ENCODE peak calls at places on chromosomes 3 and 15, in four cellular contexts. One of them, this sample, is unnamed.

GRCh38 chr3:132553811-132554210 is 43.3 kb upstream of the ACKR4 start:
- DNase-seq in psoas muscle: no peak
- DNase-seq in CD4-positive, alpha-beta memory T cell: no peak
- DNase-seq in sigmoid colon: no peak
- DNase-seq in this sample: no peak

GRCh38 chr15:84098604-84099003 is 137.0 kb upstream of the GOLGA6L4 start:
- DNase-seq in psoas muscle: no peak
- DNase-seq in CD4-positive, alpha-beta memory T cell: no peak
- DNase-seq in sigmoid colon: no peak
- DNase-seq in this sample: no peak

GRCh38 chr3:29635888-29636287 is 355.0 kb downstream of the RBMS3 start:
- DNase-seq in CD4-positive, alpha-beta memory T cell: no peak
- DNase-seq in psoas muscle: no peak
- DNase-seq in sigmoid colon: no peak
- DNase-seq in this sample: no peak

GRCh38 chr15:86493884-86494283 is 414.2 kb downstream of the AGBL1 start:
- DNase-seq in CD4-positive, alpha-beta memory T cell: no peak
- DNase-seq in psoas muscle: no peak
- DNase-seq in sigmoid colon: no peak
- DNase-seq in this sample: no peak

GRCh38 chr3:99413504-99413903 is 224.9 kb upstream of the COL8A1 start:
- DNase-seq in sigmoid colon: no peak
- DNase-seq in psoas muscle: no peak
- DNase-seq in CD4-positive, alpha-beta memory T cell: no peak
- DNase-seq in this sample: no peak

GRCh38 chr3:136120373-136121348 is 75.5 kb downstream of the MSL2 start:
- DNase-seq in sigmoid colon: no peak
- DNase-seq in CD4-positive, alpha-beta memory T cell: no peak
- DNase-seq in psoas muscle: no peak
- DNase-seq in this sample: no peak

GRCh38 chr3:141112686-141113255 is 61.6 kb downstream of the SPSB4 start:
- DNase-seq in CD4-positive, alpha-beta memory T cell: no peak
- DNase-seq in sigmoid colon: no peak
- DNase-seq in psoas muscle: no peak
- DNase-seq in this sample: no peak

GRCh38 chr3:134885877-134886621 is 91.0 kb downstream of the EPHB1 start:
- DNase-seq in CD4-positive, alpha-beta memory T cell: no peak
- DNase-seq in psoas muscle: no peak
- DNase-seq in sigmoid colon: no peak
- DNase-seq in this sample: no peak

GRCh38 chr15:95972136-95972553 is 358.4 kb upstream of the NR2F2 start:
- DNase-seq in sigmoid colon: no peak
- DNase-seq in CD4-positive, alpha-beta memory T cell: no peak
- DNase-seq in psoas muscle: no peak
- DNase-seq in this sample: no peak

GRCh38 chr3:13715961-13716360 is 163.9 kb downstream of the WNT7A start:
- DNase-seq in CD4-positive, alpha-beta memory T cell: no peak
- DNase-seq in sigmoid colon: peak; percentile 38
- DNase-seq in psoas muscle: no peak
- DNase-seq in this sample: no peak

GRCh38 chr15:40936709-40937666 is 7.8 kb downstream of the DLL4 start:
- DNase-seq in sigmoid colon: no peak
- DNase-seq in CD4-positive, alpha-beta memory T cell: no peak
- DNase-seq in psoas muscle: no peak
- DNase-seq in this sample: no peak

GRCh38 chr15:100869151-100869999 is 10.3 kb upstream of the ALDH1A3 start:
- DNase-seq in psoas muscle: no peak
- DNase-seq in sigmoid colon: no peak
- DNase-seq in CD4-positive, alpha-beta memory T cell: no peak
- DNase-seq in this sample: no peak

GRCh38 chr15:41689834-41690233 is 29.6 kb downstream of the MGA start:
- DNase-seq in psoas muscle: no peak
- DNase-seq in sigmoid colon: no peak
- DNase-seq in CD4-positive, alpha-beta memory T cell: no peak
- DNase-seq in this sample: no peak

GRCh38 chr3:42667096-42667522 is 13.6 kb downstream of the ZBTB47 start:
- DNase-seq in psoas muscle: peak; percentile 27
- DNase-seq in CD4-positive, alpha-beta memory T cell: no peak
- DNase-seq in sigmoid colon: peak; percentile 71
- DNase-seq in this sample: no peak

GRCh38 chr3:43957553-43957952 is 266.8 kb downstream of the ABHD5 start:
- DNase-seq in sigmoid colon: no peak
- DNase-seq in psoas muscle: no peak
- DNase-seq in CD4-positive, alpha-beta memory T cell: no peak
- DNase-seq in this sample: no peak

GRCh38 chr3:126986001-126986400 is 3.1 kb downstream of the PLXNA1 start:
- DNase-seq in CD4-positive, alpha-beta memory T cell: no peak
- DNase-seq in psoas muscle: no peak
- DNase-seq in sigmoid colon: no peak
- DNase-seq in this sample: no peak

GRCh38 chr3:194685723-194686413 is at the start of gene FAM43A:
- DNase-seq in psoas muscle: peak; percentile 94
- DNase-seq in sigmoid colon: peak; percentile 98
- DNase-seq in CD4-positive, alpha-beta memory T cell: peak; percentile 73
- DNase-seq in this sample: peak; percentile 89

GRCh38 chr3:86913160-86913559 is 77.8 kb downstream of the VGLL3 start:
- DNase-seq in psoas muscle: no peak
- DNase-seq in CD4-positive, alpha-beta memory T cell: no peak
- DNase-seq in sigmoid colon: no peak
- DNase-seq in this sample: no peak

GRCh38 chr15:77819841-77820728 is 187.4 kb upstream of the LINGO1 start:
- DNase-seq in CD4-positive, alpha-beta memory T cell: no peak
- DNase-seq in psoas muscle: no peak
- DNase-seq in sigmoid colon: no peak
- DNase-seq in this sample: no peak
- H3K4me3 ChIP-seq in CD4-positive, alpha-beta memory T cell: no peak overlapping the region
- H3K4me3 ChIP-seq in psoas muscle: peak overlapping the region; percentile 61
- H3K4me3 ChIP-seq in sigmoid colon: peak overlapping the region; percentile 23
- H3K4me3 ChIP-seq in this sample: peak overlapping the region; percentile 39

DNA sequence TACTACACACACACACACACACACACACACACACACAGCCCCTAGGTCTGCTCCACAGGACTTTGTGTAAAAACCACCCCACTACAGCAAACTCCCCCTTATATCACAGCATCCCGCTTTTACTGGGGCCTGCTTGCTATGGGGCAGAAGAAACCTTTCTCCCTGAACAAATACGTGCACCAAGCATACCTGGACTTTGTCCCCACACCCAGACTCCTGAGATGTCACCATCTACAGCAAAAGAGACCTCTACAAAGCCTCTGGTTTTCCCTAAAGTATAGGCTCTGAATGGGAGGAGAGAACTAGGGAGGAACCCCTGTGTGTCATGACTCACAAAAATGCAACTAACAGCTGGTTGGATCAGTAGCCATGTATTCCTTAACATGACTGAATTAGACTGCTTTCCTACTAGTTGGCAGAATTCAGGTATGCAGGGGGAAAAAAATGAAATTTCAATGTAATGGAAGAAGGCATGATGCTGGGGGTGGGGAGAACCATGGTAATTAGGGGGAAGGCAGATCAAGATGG is 46.0 kb downstream of the DAPK2 start:
- DNase-seq in sigmoid colon: no peak
- DNase-seq in CD4-positive, alpha-beta memory T cell: no peak
- DNase-seq in psoas muscle: no peak
- DNase-seq in this sample: no peak
- H3K27ac ChIP-seq in sigmoid colon: no peak overlapping the region
- H3K27ac ChIP-seq in CD4-positive, alpha-beta memory T cell: no peak overlapping the region
- H3K27ac ChIP-seq in psoas muscle: no peak overlapping the region
- H3K27ac ChIP-seq in this sample: no peak overlapping the region

GRCh38 chr3:186520957-186521842 is 23.0 kb downstream of the CRYGS start:
- DNase-seq in psoas muscle: no peak
- DNase-seq in CD4-positive, alpha-beta memory T cell: no peak
- DNase-seq in sigmoid colon: no peak
- DNase-seq in this sample: no peak
- H3K4me3 ChIP-seq in psoas muscle: no peak overlapping the region
- H3K4me3 ChIP-seq in CD4-positive, alpha-beta memory T cell: no peak overlapping the region
- H3K4me3 ChIP-seq in sigmoid colon: no peak overlapping the region
- H3K4me3 ChIP-seq in this sample: no peak overlapping the region

GRCh38 chr15:31396881-31397560 is 70.4 kb downstream of the KLF13 start:
- DNase-seq in psoas muscle: peak; percentile 86
- DNase-seq in CD4-positive, alpha-beta memory T cell: no peak
- DNase-seq in sigmoid colon: peak; percentile 94
- DNase-seq in this sample: peak; percentile 54
- H3K27ac ChIP-seq in psoas muscle: peak overlapping the region; percentile 79
- H3K27ac ChIP-seq in CD4-positive, alpha-beta memory T cell: no peak overlapping the region
- H3K27ac ChIP-seq in sigmoid colon: peak overlapping the region; percentile 81
- H3K27ac ChIP-seq in this sample: peak overlapping the region; percentile 29

DNA sequence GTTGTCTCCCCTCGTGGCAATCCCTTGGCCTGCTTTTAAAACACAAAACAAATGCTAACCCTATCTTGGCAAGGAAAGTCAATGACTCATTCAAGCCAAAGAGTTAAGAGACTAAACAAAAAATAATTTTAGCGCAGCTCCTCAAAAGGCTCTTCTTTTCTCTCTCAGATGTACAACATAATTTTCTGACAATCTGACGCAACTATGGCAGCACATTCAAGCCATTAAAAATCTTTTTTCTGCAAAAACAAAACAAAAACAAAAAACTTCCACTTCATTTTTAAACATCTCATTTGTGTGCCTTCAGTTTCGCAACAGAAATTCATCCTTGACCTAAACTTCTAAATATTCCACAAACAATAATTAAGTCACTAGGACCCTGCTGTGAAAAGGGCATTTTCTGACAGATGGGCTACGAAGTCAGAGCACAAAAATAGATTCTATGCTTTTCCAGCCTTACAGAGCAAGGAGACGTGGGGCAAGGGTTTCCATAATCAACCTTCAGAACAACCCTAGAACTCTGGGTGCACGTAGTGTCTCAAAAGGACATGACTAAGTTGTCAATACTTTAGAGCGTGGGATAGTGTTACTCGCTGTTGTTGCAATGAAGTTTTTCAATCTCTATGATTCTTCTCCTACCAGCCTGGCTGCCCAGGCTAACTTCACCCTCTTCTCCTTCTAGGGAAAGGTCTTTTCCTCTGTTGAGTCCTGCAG is 84.3 kb downstream of the MB21D2 start:
- DNase-seq in CD4-positive, alpha-beta memory T cell: no peak
- DNase-seq in sigmoid colon: no peak
- DNase-seq in psoas muscle: no peak
- DNase-seq in this sample: no peak
- H3K4me3 ChIP-seq in CD4-positive, alpha-beta memory T cell: no peak overlapping the region
- H3K4me3 ChIP-seq in sigmoid colon: no peak overlapping the region
- H3K4me3 ChIP-seq in psoas muscle: no peak overlapping the region
- H3K4me3 ChIP-seq in this sample: no peak overlapping the region

GRCh38 chr15:62969442-62970089 is 73.0 kb upstream of the TPM1 start:
- DNase-seq in CD4-positive, alpha-beta memory T cell: no peak
- DNase-seq in psoas muscle: no peak
- DNase-seq in sigmoid colon: no peak
- DNase-seq in this sample: no peak

GRCh38 chr15:62962101-62962995 is 80.2 kb upstream of the TPM1 start:
- DNase-seq in sigmoid colon: no peak
- DNase-seq in CD4-positive, alpha-beta memory T cell: no peak
- DNase-seq in psoas muscle: no peak
- DNase-seq in this sample: no peak

GRCh38 chr15:62964251-62964650 is 78.3 kb upstream of the TPM1 start:
- DNase-seq in psoas muscle: no peak
- DNase-seq in sigmoid colon: no peak
- DNase-seq in CD4-positive, alpha-beta memory T cell: no peak
- DNase-seq in this sample: no peak

GRCh38 chr15:62961134-62961533 is 81.4 kb upstream of the TPM1 start:
- DNase-seq in CD4-positive, alpha-beta memory T cell: no peak
- DNase-seq in sigmoid colon: no peak
- DNase-seq in psoas muscle: no peak
- DNase-seq in this sample: no peak

DNA sequence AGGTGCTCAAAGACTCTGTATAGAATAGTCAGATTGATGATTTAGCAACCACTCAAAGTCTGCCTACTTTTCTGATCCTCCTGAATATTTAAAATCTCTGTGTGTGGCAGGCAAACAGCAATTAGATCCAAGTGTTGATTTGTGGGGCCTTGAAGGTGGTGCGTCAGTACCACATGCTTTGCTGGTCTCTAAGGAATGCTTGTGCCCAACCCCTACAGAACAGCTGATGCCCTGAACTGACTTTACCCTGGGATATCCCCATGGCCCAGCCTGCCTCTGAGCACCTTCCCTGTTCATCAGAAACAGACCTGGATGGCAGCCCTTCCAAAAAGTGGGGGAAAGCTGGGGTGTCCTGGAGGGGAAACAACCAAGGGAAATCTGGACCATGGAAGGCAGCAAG is 76.3 kb upstream of the TPM1 start:
- DNase-seq in psoas muscle: no peak
- DNase-seq in CD4-positive, alpha-beta memory T cell: no peak
- DNase-seq in sigmoid colon: no peak
- DNase-seq in this sample: no peak
- H3K27ac ChIP-seq in psoas muscle: no peak overlapping the region
- H3K27ac ChIP-seq in CD4-positive, alpha-beta memory T cell: no peak overlapping the region
- H3K27ac ChIP-seq in sigmoid colon: no peak overlapping the region
- H3K27ac ChIP-seq in this sample: no peak overlapping the region

DNA sequence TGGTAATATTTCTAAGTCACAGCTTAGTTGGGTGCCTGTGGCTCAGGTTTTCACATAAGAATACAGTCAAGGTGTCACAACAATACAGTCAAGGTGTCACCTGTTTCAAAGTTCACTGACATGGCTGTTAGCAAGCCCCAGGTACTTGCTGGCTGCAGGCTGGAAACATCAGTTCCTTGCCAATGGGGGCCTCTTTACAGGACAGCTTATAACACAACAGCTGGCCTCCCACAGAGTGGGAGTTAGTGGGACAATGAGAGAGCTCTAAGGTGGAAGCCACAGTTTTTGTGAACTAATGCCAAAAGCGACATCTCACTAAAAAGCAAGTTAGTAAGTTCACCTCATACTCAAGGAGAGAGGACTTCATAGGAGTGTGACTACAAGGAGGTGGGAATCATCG is 45.4 kb downstream of the GPR156 start:
- DNase-seq in psoas muscle: no peak
- DNase-seq in sigmoid colon: no peak
- DNase-seq in CD4-positive, alpha-beta memory T cell: no peak
- DNase-seq in this sample: no peak
- H3K4me3 ChIP-seq in psoas muscle: no peak overlapping the region
- H3K4me3 ChIP-seq in sigmoid colon: no peak overlapping the region
- H3K4me3 ChIP-seq in CD4-positive, alpha-beta memory T cell: no peak overlapping the region
- H3K4me3 ChIP-seq in this sample: no peak overlapping the region

DNA sequence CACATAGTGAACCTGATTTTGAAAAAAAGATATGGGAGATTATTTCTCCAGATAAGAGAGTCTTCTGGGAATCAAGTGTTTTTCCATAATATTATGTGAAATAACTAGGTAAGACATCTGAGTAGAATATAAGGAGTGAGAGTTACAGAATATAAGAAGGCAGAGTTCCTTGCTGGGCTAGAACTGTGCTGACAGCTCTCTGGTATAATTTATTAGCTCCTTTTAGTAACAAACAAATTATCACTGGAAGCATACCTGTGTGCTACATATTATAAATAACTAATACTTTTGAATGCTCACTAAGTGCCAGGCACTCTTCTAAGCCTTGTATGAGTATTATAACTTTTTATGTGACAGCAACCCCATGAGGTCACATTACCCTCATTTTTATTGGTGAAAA is 18.9 kb upstream of the TNFSF10 start:
- DNase-seq in CD4-positive, alpha-beta memory T cell: no peak
- DNase-seq in sigmoid colon: no peak
- DNase-seq in psoas muscle: no peak
- DNase-seq in this sample: no peak
- H3K27ac ChIP-seq in CD4-positive, alpha-beta memory T cell: no peak overlapping the region
- H3K27ac ChIP-seq in sigmoid colon: peak overlapping the region; percentile 67
- H3K27ac ChIP-seq in psoas muscle: peak overlapping the region; percentile 24
- H3K27ac ChIP-seq in this sample: no peak overlapping the region

This sample was measured in dorsolateral prefrontal cortex.